ENCODE peak calls at places on chromosomes 13 and 19, in seven cellular contexts. A is type B pancreatic cell, L is spleen, I is GM03348, N is fibroblast of pulmonary artery, Y is HTR-8/SVneo, D is heart left ventricle. M is an unnamed sample.
A peak's percentile ranks its signal among the peaks of the same experiment; 100 is the strongest.

GRCh38 chr19:55460670-55461258 is 678 bp downstream of the ISOC2 start:
- DNase-seq in I (peak; percentile 96), L (peak; percentile 88), A (no peak), Y (peak; percentile 53), D (peak; percentile 88), N (peak; percentile 92), M (peak; percentile 86)

GRCh38 chr19:16782719-16783118 is 46.5 kb upstream of the SIN3B start:
- DNase-seq in N (no peak), I (no peak), Y (no peak), D (no peak), L (no peak), A (no peak), M (no peak)

GRCh38 chr13:20181180-20181579 is 11.6 kb downstream of the GJB2 start:
- DNase-seq in N (no peak), A (no peak), I (no peak), Y (no peak), D (no peak), L (no peak), M (no peak)

GRCh38 chr19:45153339-45154063 is 7.3 kb downstream of the NKPD1 start:
- DNase-seq in A (no peak), Y (no peak), L (no peak), I (peak; percentile 77), N (peak; percentile 33), D (peak; percentile 49), M (peak; percentile 41)

GRCh38 chr13:31955745-31956144 is 75.8 kb upstream of the FRY start:
- DNase-seq in Y (no peak), L (no peak), I (no peak), D (no peak), A (no peak), N (no peak), M (no peak)

GRCh38 chr19:6233051-6233826 is 46.5 kb downstream of the MLLT1 start:
- DNase-seq in L (peak; percentile 81), Y (no peak), D (peak; percentile 90), A (no peak), N (peak; percentile 73), I (peak; percentile 61), M (no peak)

GRCh38 chr13:30880151-30880551 is 25.9 kb upstream of the MEDAG start:
- DNase-seq in A (no peak), D (no peak), N (no peak), Y (no peak), L (no peak), I (peak; percentile 34), M (no peak)

GRCh38 chr13:52454459-52454824 is 836 bp upstream of the CKAP2 start:
- DNase-seq in Y (no peak), I (no peak), L (peak; percentile 79), A (no peak), D (no peak), N (no peak), M (peak; percentile 25)

GRCh38 chr13:26502826-26503225 is 54.7 kb upstream of the WASF3 start:
- DNase-seq in Y (no peak), I (peak; percentile 59), A (no peak), N (peak; percentile 77), L (no peak), D (peak; percentile 40), M (no peak)

GRCh38 chr13:91450913-91451312 is 52.5 kb downstream of the GPC5 start:
- DNase-seq in N (no peak), D (no peak), Y (no peak), L (no peak), I (no peak), A (no peak), M (no peak)

GRCh38 chr19:55389386-55390317 is 3.9 kb downstream of the RPL28 start:
- DNase-seq in I (no peak), A (no peak), D (no peak), Y (no peak), L (no peak), N (no peak), M (no peak)

GRCh38 chr13:113990321-113990837 is 16.5 kb upstream of the C13orf46 start:
- DNase-seq in N (no peak), A (no peak), I (no peak), Y (no peak), D (peak; percentile 5), L (peak; percentile 67), M (peak; percentile 1)

GRCh38 chr13:110340812-110341444 is 33.8 kb downstream of the COL4A2 start:
- DNase-seq in I (no peak), L (peak; percentile 85), D (peak; percentile 93), A (no peak), N (peak; percentile 95), Y (peak; percentile 18), M (peak; percentile 80)

GRCh38 chr19:53583181-53583580 is 45.2 kb downstream of the ZNF331 start:
- DNase-seq in Y (no peak), I (no peak), A (no peak), D (no peak), N (no peak), L (no peak), M (no peak)

GRCh38 chr13:43300817-43301216 is 277.4 kb downstream of the DNAJC15 start:
- DNase-seq in N (peak; percentile 48), I (peak; percentile 67), A (no peak), D (no peak), L (no peak), Y (no peak), M (no peak)

GRCh38 chr13:77918391-77919261 is at the start of gene EDNRB:
- DNase-seq in I (peak; percentile 45), Y (no peak), L (peak; percentile 75), D (peak; percentile 64), A (no peak), N (peak; percentile 44), M (peak; percentile 14)

GRCh38 chr19:33794578-33795369 is 1.9 kb upstream of the KCTD15 start:
- DNase-seq in L (no peak), D (no peak), I (peak; percentile 30), N (peak; percentile 26), A (no peak), Y (no peak), M (no peak)

GRCh38 chr19:13573268-13573667 is 67.0 kb upstream of the CACNA1A start:
- DNase-seq in I (no peak), A (no peak), L (no peak), D (no peak), N (no peak), Y (no peak), M (no peak)

GRCh38 chr19:47381653-47382279 is 32.7 kb downstream of the DHX34 start:
- DNase-seq in Y (no peak), N (no peak), D (no peak), A (no peak), L (peak; percentile 95), I (no peak), M (no peak)

GRCh38 chr19:53812335-53812734 is 11.8 kb downstream of the NLRP12 start:
- DNase-seq in I (no peak), D (no peak), A (no peak), Y (no peak), N (no peak), L (no peak), M (no peak)

GRCh38 chr19:49362926-49363264 is 679 bp upstream of the TEAD2 start:
- DNase-seq in L (no peak), D (peak; percentile 69), I (peak; percentile 51), N (peak; percentile 53), Y (peak; percentile 29), A (no peak), M (peak; percentile 46)

GRCh38 chr19:48290341-48290922 is 20.6 kb downstream of the ZNF114 start:
- DNase-seq in Y (peak; percentile 79), D (no peak), L (no peak), N (peak; percentile 29), A (no peak), I (peak; percentile 78), M (no peak)

GRCh38 chr19:34336781-34337271 is 28.2 kb upstream of the GPI start:
- DNase-seq in N (peak; percentile 62), L (no peak), A (no peak), I (peak; percentile 54), Y (peak; percentile 28), D (no peak), M (no peak)

GRCh38 chr19:3478409-3479176 is 1.7 kb downstream of the SMIM24 start:
- DNase-seq in Y (no peak), N (no peak), D (no peak), L (no peak), I (no peak), A (no peak), M (no peak)

GRCh38 chr13:65943711-65944110 is 1286.4 kb downstream of the PCDH9 start:
- DNase-seq in L (no peak), D (no peak), A (no peak), Y (no peak), I (peak; percentile 3), N (peak; percentile 65), M (no peak)

GRCh38 chr13:24644051-24644450 is 36.2 kb upstream of the ATP12A start:
- DNase-seq in Y (no peak), I (no peak), A (no peak), N (peak; percentile 38), L (no peak), D (no peak), M (no peak)

GRCh38 chr13:23380534-23380933 is 53.0 kb downstream of the SACS start:
- DNase-seq in D (no peak), N (peak; percentile 58), Y (no peak), A (no peak), L (no peak), I (no peak), M (no peak)

GRCh38 chr19:43667524-43668405 is 2.2 kb downstream of the PLAUR start:
- DNase-seq in D (peak; percentile 34), N (no peak), A (no peak), I (no peak), Y (no peak), L (peak; percentile 85), M (peak; percentile 56)

GRCh38 chr19:35736913-35737886 is 5.1 kb downstream of the IGFLR1 start:
- DNase-seq in A (no peak), L (no peak), N (no peak), Y (no peak), I (no peak), D (no peak), M (no peak)

M was measured in left colon.